ENCODE peak calls at places on chromosomes 4 and X, in four cellular contexts. K, P, B and D are unnamed samples.

GRCh38 chr4:153510252-153511001 is 44.3 kb downstream of the TMEM131L start:
- DNase-seq in K (no peak), P (no peak), B (no peak), D (no peak)

GRCh38 chrX:7077241-7077909 is 70.1 kb upstream of the STS start:
- DNase-seq in K (no peak), P (no peak), B (no peak), D (no peak)

GRCh38 chr4:67198757-67199156 is 346.5 kb downstream of the CENPC start:
- DNase-seq in K (no peak), P (no peak), B (peak), D (peak)

GRCh38 chr4:88752076-88752463 is 54.4 kb upstream of the NAP1L5 start:
- DNase-seq in K (no peak), P (no peak), B (no peak), D (no peak)

GRCh38 chr4:184801781-184802180 is 24.0 kb downstream of the ACSL1 start:
- DNase-seq in K (no peak), P (no peak), B (no peak), D (no peak)

GRCh38 chrX:18927558-18927957 is 56.4 kb downstream of the PHKA2 start:
- DNase-seq in K (no peak), P (no peak), B (no peak), D (no peak)

GRCh38 chr4:153676984-153677383 is 7.1 kb upstream of the TLR2 start:
- DNase-seq in K (no peak), P (no peak), B (no peak), D (no peak)

GRCh38 chrX:54894159-54894558 is 26.5 kb upstream of the TRO start:
- DNase-seq in K (no peak), P (no peak), B (no peak), D (no peak)

GRCh38 chrX:97743014-97743413 is 859.3 kb downstream of the RPA4 start:
- DNase-seq in K (peak), P (no peak), B (no peak), D (peak)

GRCh38 chr4:12584116-12584875 is 899.8 kb downstream of the RAB28 start:
- DNase-seq in K (no peak), P (no peak), B (no peak), D (no peak)

GRCh38 chr4:90069151-90069550 is 58.0 kb upstream of the CCSER1 start:
- DNase-seq in K (no peak), P (no peak), B (no peak), D (no peak)

GRCh38 chr4:89598602-89599001 is 238.4 kb downstream of the SNCA start:
- DNase-seq in K (no peak), P (no peak), B (no peak), D (peak)

GRCh38 chr4:75002381-75002780 is 69.5 kb downstream of the PARM1 start:
- DNase-seq in K (no peak), P (no peak), B (no peak), D (no peak)

GRCh38 chr4:94577136-94577535 is 125.4 kb downstream of the PDLIM5 start:
- DNase-seq in K (peak), P (no peak), B (no peak), D (no peak)

GRCh38 chr4:7950301-7951092 is 10.8 kb upstream of the AFAP1 start:
- DNase-seq in K (no peak), P (no peak), B (no peak), D (no peak)

GRCh38 chr4:13611283-13611842 is 16.2 kb downstream of the BOD1L1 start:
- DNase-seq in K (peak), P (no peak), B (no peak), D (no peak)

GRCh38 chr4:93764647-93765246 is 63.8 kb upstream of the ATOH1 start:
- DNase-seq in K (no peak), P (no peak), B (peak), D (peak)

GRCh38 chr4:6509587-6509986 is 37.2 kb upstream of the PPP2R2C start:
- DNase-seq in K (no peak), P (no peak), B (no peak), D (no peak)

GRCh38 chr4:3188118-3188517 is 60.8 kb upstream of the MSANTD1 start:
- DNase-seq in K (no peak), P (no peak), B (no peak), D (no peak)